ENCODE peak calls at places on chromosomes 5 and 9, in five cellular contexts. I is tibial artery, V is adrenal gland, W is sigmoid colon, E is cardiac muscle cell. C is an unnamed sample.

GRCh38 chr5:91898865-91899264 is 515.7 kb upstream of the ARRDC3 start:
- DNase-seq in I (no peak), V (no peak), W (no peak), E (no peak), C (no peak)

GRCh38 chr5:172052454-172053236 is 46.2 kb upstream of the FBXW11 start:
- DNase-seq in I (peak; percentile 52), V (peak; percentile 69), W (peak; percentile 83), E (peak; percentile 18), C (no peak)

GRCh38 chr5:17163185-17163584 is 54.2 kb upstream of the BASP1 start:
- DNase-seq in I (no peak), V (no peak), W (no peak), E (no peak), C (no peak)

GRCh38 chr5:116660929-116661328 is 86.3 kb upstream of the SEMA6A start:
- DNase-seq in I (no peak), V (no peak), W (no peak), E (no peak), C (no peak)

GRCh38 chr5:126198509-126198908 is 224.7 kb upstream of the GRAMD2B start:
- DNase-seq in I (no peak), V (no peak), W (no peak), E (no peak), C (no peak)

GRCh38 chr5:69331528-69332445 is 814 bp downstream of the CCDC125 start:
- DNase-seq in I (no peak), V (peak; percentile 41), W (no peak), E (no peak), C (no peak)

GRCh38 chr5:148060309-148060708 is 3.5 kb upstream of the SPINK5 start:
- DNase-seq in I (no peak), V (no peak), W (no peak), E (no peak), C (no peak)

GRCh38 chr9:128640626-128641025 is 16.0 kb downstream of the DYNC2I2 start:
- DNase-seq in I (no peak), V (no peak), W (no peak), E (no peak), C (no peak)

GRCh38 chr5:16051246-16051645 is 128.3 kb downstream of the MARCHF11 start:
- DNase-seq in I (no peak), V (no peak), W (no peak), E (no peak), C (no peak)

GRCh38 chr5:119382167-119382566 is 26.3 kb downstream of the TNFAIP8 start:
- DNase-seq in I (no peak), V (no peak), W (no peak), E (no peak), C (no peak)

GRCh38 chr5:167363065-167363464 is 928.4 kb upstream of the WWC1 start:
- DNase-seq in I (no peak), V (no peak), W (no peak), E (no peak), C (no peak)

GRCh38 chr5:133457439-133457838 is 154.9 kb downstream of the FSTL4 start:
- DNase-seq in I (no peak), V (no peak), W (no peak), E (peak; percentile 16), C (no peak)

GRCh38 chr5:152676177-152676576 is 271.1 kb upstream of the NMUR2 start:
- DNase-seq in I (no peak), V (no peak), W (no peak), E (no peak), C (no peak)

GRCh38 chr9:806285-807156 is 35.0 kb upstream of the DMRT1 start:
- DNase-seq in I (no peak), V (no peak), W (no peak), E (peak; percentile 25), C (no peak)

DNA sequence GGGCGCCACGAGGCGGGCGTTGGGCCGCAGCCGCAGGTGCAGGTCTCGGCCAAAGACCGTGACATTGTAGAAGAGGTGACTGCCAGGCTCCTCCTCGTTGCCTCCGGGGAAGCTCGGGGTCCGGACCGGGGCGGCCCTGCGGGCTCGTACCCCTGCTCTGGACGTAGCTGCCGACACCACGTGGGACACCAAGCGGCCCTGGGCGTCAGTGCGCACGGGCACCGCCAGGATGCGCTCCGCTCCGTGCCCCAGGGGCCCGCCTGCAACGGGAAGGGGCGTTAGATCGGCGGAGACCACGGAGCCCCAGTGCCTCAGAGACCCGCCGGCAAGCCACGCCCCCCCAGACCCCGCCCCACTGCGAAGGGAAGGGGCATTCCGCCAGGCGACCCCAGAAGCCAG is 1.4 kb downstream of the ADAMTS2 start:
- DNase-seq in I (no peak), V (no peak), W (no peak), E (peak; percentile 74), C (no peak)
- TF ChIP-seq CTCF in I (peak; percentile 63), V (no peak), W (peak; percentile 70), E (peak; percentile 65), C (peak; percentile 71)

DNA sequence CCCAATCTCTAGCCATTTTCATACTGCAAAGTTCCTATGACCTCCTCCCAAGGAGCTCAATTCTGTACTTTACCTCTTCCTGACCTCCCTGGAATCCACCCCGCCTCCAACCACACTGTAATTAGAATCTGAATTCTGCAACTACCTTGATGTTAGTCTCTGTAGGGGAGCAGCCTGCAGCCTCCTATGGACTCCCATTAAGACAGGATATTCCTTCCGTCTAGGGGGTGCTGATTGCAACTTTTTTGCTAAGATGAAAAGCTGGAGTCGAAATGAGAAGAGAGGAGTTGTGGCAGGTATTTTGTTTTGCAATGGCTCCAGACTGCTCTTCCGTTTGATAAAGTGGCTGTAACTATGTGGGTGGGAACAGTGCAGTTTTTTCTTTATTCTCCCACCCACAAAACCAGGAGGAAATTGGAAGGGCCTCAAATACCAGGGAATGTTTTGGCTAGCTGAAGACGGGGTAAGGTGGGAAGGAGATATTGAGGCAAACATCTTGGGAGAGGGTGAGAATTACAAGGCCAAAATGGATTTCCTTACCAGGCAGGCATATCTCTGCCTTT is 23.8 kb downstream of the ANXA2R start:
- DNase-seq in I (no peak), V (no peak), W (no peak), E (no peak), C (no peak)
- H3K27me3 ChIP-seq in I (no peaks in the 10 kb centered on the region), V (no peaks in the 10 kb centered on the region), W (peaks cover 24% of the 10 kb centered on the region), E (peaks cover 93% of the 10 kb centered on the region), C (no peaks in the 10 kb centered on the region)

DNA sequence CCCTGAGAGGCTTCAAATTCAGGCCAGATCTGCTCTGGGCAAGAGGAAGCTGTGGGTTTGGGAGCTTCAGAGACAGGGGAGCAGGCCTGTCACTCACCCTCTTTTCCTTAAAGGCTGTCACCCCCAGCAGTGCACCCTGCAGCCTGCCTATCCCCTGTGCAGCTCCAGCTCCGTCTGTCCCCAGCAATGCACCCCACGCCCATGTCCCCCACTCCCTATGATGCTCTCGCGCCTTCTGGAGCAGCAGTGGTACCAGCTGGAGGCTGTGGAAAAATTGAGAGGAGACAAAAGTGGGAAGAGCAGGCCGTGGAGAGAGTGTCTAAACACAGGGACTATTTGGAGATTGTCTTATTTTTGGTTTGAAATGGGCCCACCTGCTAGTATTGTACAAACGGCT is 659 bp upstream of the DBH start:
- DNase-seq in I (no peak), V (no peak), W (no peak), E (no peak), C (no peak)
- H3K27ac ChIP-seq in I (no peak overlapping the region), V (peak overlapping the region; percentile 17), W (no peak overlapping the region), E (no peak overlapping the region), C (no peak overlapping the region)

GRCh38 chr5:114097570-114097969 is 264.3 kb upstream of the KCNN2 start:
- DNase-seq in I (no peak), V (no peak), W (no peak), E (no peak), C (no peak)
- TF ChIP-seq CTCF in I (no peak), V (no peak), W (no peak), E (no peak), C (no peak)

GRCh38 chr9:136206602-136207333 is 1.8 kb upstream of the LHX3 start:
- DNase-seq in I (no peak), V (no peak), W (no peak), E (no peak), C (no peak)

GRCh38 chr9:136205707-136205992 is 722 bp upstream of the LHX3 start:
- DNase-seq in I (no peak), V (no peak), W (no peak), E (no peak), C (no peak)

GRCh38 chr9:136203406-136204085 is 1.4 kb downstream of the LHX3 start:
- DNase-seq in I (no peak), V (no peak), W (no peak), E (no peak), C (no peak)

GRCh38 chr9:136204086-136204805 is 682 bp downstream of the LHX3 start:
- DNase-seq in I (no peak), V (no peak), W (no peak), E (no peak), C (no peak)

DNA sequence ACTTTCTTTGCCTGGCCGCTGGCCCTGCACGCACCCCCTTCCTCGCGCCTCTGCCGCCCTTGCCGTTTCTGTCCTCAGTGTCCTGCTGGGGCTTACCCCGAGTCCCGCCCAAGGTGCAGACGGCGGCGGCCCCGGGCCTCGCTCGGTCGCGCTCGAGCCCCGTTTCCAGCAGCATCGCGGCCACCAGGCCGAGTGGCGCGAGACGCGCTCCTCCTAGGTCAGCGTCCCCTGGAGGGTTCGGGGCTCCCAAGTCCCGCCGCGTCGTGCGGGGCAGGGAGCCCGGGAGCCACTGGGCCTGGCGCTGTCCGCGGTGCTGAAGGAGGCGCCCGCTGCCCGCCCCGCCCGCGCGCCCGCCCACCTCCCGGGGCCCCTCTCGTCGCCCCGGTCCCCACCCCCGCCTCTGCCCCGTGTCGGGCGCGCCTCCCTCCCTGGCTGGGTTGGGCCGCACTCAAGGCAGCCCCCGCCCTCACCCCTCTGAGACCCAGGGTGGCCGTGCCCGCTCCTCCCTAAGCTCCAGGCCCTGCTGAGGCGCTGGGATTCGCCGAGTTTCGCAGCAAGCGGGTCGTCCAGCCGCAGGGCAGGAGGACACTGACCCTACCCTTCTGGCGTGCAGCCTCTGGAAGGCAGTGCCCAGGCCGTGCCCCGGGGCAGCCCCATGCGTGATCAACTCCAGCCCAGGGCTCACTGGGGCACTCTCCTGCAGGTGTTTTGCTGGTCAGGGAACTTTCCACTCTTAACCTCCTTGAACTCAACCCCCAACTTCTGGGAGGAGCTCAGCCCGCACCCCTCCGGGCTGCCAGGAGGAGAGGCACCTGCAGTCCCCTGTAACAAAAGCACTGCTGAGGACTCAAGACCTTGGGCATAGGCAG is at the start of gene LHX3:
- DNase-seq in I (no peak), V (no peak), W (no peak), E (peak; percentile 90), C (no peak)
- H3K27me3 ChIP-seq in I (peaks cover 59% of the 10 kb centered on the region), V (peaks cover 52% of the 10 kb centered on the region), W (peaks cover 52% of the 10 kb centered on the region), E (peaks cover 67% of the 10 kb centered on the region), C (peaks cover 20% of the 10 kb centered on the region)

GRCh38 chr9:125942111-125942510 is 194.9 kb downstream of the PBX3 start:
- DNase-seq in I (no peak), V (no peak), W (no peak), E (no peak), C (no peak)
- H3K27ac ChIP-seq in I (no peak overlapping the region), V (no peak overlapping the region), W (no peak overlapping the region), E (no peak overlapping the region), C (no peak overlapping the region)

GRCh38 chr9:80285325-80285724 is 713.6 kb downstream of the TLE4 start:
- DNase-seq in I (no peak), V (no peak), W (no peak), E (peak; percentile 2), C (no peak)
- TF ChIP-seq CTCF in I (no peak), V (no peak), W (no peak), E (peak; percentile 9), C (no peak)

C was measured in thoracic aorta.